ENCODE peak calls at places on chromosomes 2 and 18, in seven cellular contexts. X is fibroblast of pulmonary artery, G is astrocyte of the cerebellum, M is cardiac muscle cell, B is fibroblast of the aortic adventitia, L is foreskin fibroblast, A is GM23338. E is an unnamed sample.

GRCh38 chr2:50347355-50348044 is 684.4 kb downstream of the NRXN1 start:
- DNase-seq in X (no peak), B (no peak), G (no peak), M (peak), A (peak), L (no peak), E (peak)

GRCh38 chr18:23487738-23488625 is 15.3 kb upstream of the RMC1 start:
- DNase-seq in M (peak), B (peak), L (peak), X (no peak), A (peak), G (no peak), E (no peak)

GRCh38 chr2:70111752-70112591 is 24.7 kb downstream of the PCBP1 start:
- DNase-seq in G (no peak), M (peak), L (peak), B (peak), A (no peak), X (peak), E (no peak)

GRCh38 chr2:165173215-165173614 is 30.6 kb downstream of the SCN3A start:
- DNase-seq in A (no peak), G (no peak), B (no peak), M (no peak), L (no peak), X (no peak), E (no peak)

GRCh38 chr2:129798301-129798581 is 181.2 kb upstream of the RAB6C start:
- DNase-seq in M (no peak), X (no peak), L (no peak), G (no peak), B (no peak), A (no peak), E (no peak)

GRCh38 chr18:62282188-62282629 is 42.9 kb upstream of the TNFRSF11A start:
- DNase-seq in A (no peak), M (peak), G (peak), L (peak), B (peak), X (peak), E (peak)

GRCh38 chr2:20282916-20283592 is 58.1 kb upstream of the SDC1 start:
- DNase-seq in G (peak), A (no peak), L (no peak), B (peak), X (peak), M (peak), E (peak)

GRCh38 chr18:78918707-78919106 is 60.9 kb upstream of the SALL3 start:
- DNase-seq in X (no peak), G (no peak), A (no peak), L (no peak), M (no peak), B (no peak), E (no peak)

GRCh38 chr2:158733430-158733755 is 61.7 kb upstream of the DAPL1 start:
- DNase-seq in A (no peak), L (no peak), X (no peak), B (no peak), M (no peak), G (peak), E (no peak)

GRCh38 chr2:150474326-150475074 is 13.0 kb downstream of the RND3 start:
- DNase-seq in M (no peak), A (no peak), L (peak), B (peak), G (no peak), X (no peak), E (no peak)

GRCh38 chr2:105235388-105236059 is 6.0 kb upstream of the GPR45 start:
- DNase-seq in L (peak), M (peak), A (peak), B (peak), X (peak), G (peak), E (peak)

GRCh38 chr2:233061007-233061590 is 957 bp downstream of the INPP5D start:
- DNase-seq in G (no peak), B (no peak), L (no peak), A (no peak), M (no peak), X (no peak), E (no peak)

GRCh38 chr2:21422050-21422449 is 298.3 kb downstream of the TDRD15 start:
- DNase-seq in A (peak), X (no peak), B (no peak), M (no peak), G (no peak), L (no peak), E (no peak)

GRCh38 chr2:31688282-31688681 is 107.5 kb upstream of the SRD5A2 start:
- DNase-seq in L (no peak), A (peak), B (peak), M (peak), X (peak), G (no peak), E (no peak)

GRCh38 chr18:7856099-7856498 is 289.0 kb downstream of the PTPRM start:
- DNase-seq in A (no peak), L (no peak), X (no peak), G (no peak), B (no peak), M (no peak), E (no peak)

GRCh38 chr2:226969412-226969811 is 133.6 kb downstream of the RHBDD1 start:
- DNase-seq in G (no peak), M (no peak), A (no peak), L (peak), X (no peak), B (peak), E (no peak)

GRCh38 chr2:108585446-108585845 is 51.2 kb downstream of the LIMS1 start:
- DNase-seq in M (peak), L (no peak), A (no peak), X (peak), B (peak), G (no peak), E (no peak)

GRCh38 chr2:67845557-67846114 is 217.2 kb downstream of the C1D start:
- DNase-seq in G (no peak), B (no peak), X (no peak), M (no peak), L (no peak), A (no peak), E (no peak)

GRCh38 chr18:74310411-74310810 is 5.2 kb upstream of the C18orf63 start:
- DNase-seq in A (peak), G (no peak), M (peak), L (peak), X (peak), B (peak), E (no peak)

GRCh38 chr2:241010531-241011295 is 12.3 kb downstream of the SNED1 start:
- DNase-seq in A (no peak), X (no peak), B (no peak), M (no peak), G (no peak), L (no peak), E (no peak)

GRCh38 chr18:50753311-50753710 is 66.5 kb downstream of the MRO start:
- DNase-seq in A (no peak), B (no peak), M (no peak), G (no peak), X (no peak), L (no peak), E (no peak)

GRCh38 chr2:223114170-223114569 is 62.2 kb downstream of the KCNE4 start:
- DNase-seq in M (no peak), B (no peak), X (no peak), A (no peak), G (no peak), L (peak), E (no peak)

GRCh38 chr2:68385907-68386287 is 20.8 kb downstream of the PLEK start:
- DNase-seq in B (no peak), M (no peak), G (no peak), A (no peak), L (no peak), X (no peak), E (no peak)

GRCh38 chr2:226687641-226688253 is 111.9 kb downstream of the IRS1 start:
- DNase-seq in B (no peak), G (no peak), X (no peak), A (no peak), M (no peak), L (peak), E (no peak)

GRCh38 chr2:20353597-20353996 is 3.0 kb upstream of the PUM2 start:
- DNase-seq in B (no peak), X (no peak), G (no peak), M (no peak), L (no peak), A (no peak), E (no peak)

GRCh38 chr2:237629188-237629534 is 1.8 kb downstream of the LRRFIP1 start:
- DNase-seq in M (no peak), A (no peak), G (no peak), L (no peak), X (no peak), B (no peak), E (no peak)

GRCh38 chr2:239918749-239919148 is 106.4 kb downstream of the NDUFA10 start:
- DNase-seq in A (no peak), G (no peak), X (no peak), M (no peak), B (no peak), L (no peak), E (no peak)

GRCh38 chr2:84942964-84943421 is 28.0 kb upstream of the KCMF1 start:
- DNase-seq in A (no peak), B (no peak), X (peak), M (peak), G (no peak), L (peak), E (no peak)

GRCh38 chr2:197052371-197052770 is 125.9 kb upstream of the PGAP1 start:
- DNase-seq in M (no peak), X (no peak), A (no peak), L (no peak), B (no peak), G (no peak), E (no peak)

GRCh38 chr2:231696004-231696367 is 12.3 kb upstream of the PTMA start:
- DNase-seq in G (no peak), M (peak), L (peak), A (no peak), B (peak), X (no peak), E (no peak)

GRCh38 chr2:205895981-205896655 is 189.9 kb downstream of the INO80D start:
- DNase-seq in A (no peak), G (no peak), M (no peak), X (no peak), B (no peak), L (peak), E (no peak)

GRCh38 chr2:231361701-231362588 is 33.6 kb upstream of the B3GNT7 start:
- DNase-seq in X (no peak), L (no peak), G (no peak), B (no peak), A (no peak), M (no peak), E (no peak)

GRCh38 chr2:234852941-234853340 is 98.9 kb upstream of the SH3BP4 start:
- DNase-seq in L (no peak), G (no peak), B (no peak), M (no peak), X (no peak), A (no peak), E (no peak)

GRCh38 chr2:24365051-24365450 is 4.7 kb upstream of the ITSN2 start:
- DNase-seq in L (no peak), M (no peak), X (peak), A (no peak), B (peak), G (no peak), E (peak)

GRCh38 chr2:241237047-241237446 is 48.6 kb downstream of the ANO7 start:
- DNase-seq in G (no peak), L (no peak), X (no peak), M (no peak), B (no peak), A (no peak), E (no peak)

GRCh38 chr2:27185331-27186026 is 26.4 kb upstream of the ATRAID start:
- DNase-seq in B (peak), G (no peak), M (peak), L (peak), A (no peak), X (peak), E (no peak)

GRCh38 chr2:54258171-54258570 is 2.1 kb upstream of the TSPYL6 start:
- DNase-seq in L (no peak), G (no peak), A (no peak), X (peak), B (no peak), M (peak), E (no peak)

GRCh38 chr2:110732422-110733413 is at the start of gene ACOXL:
- DNase-seq in M (no peak), G (no peak), X (no peak), A (peak), L (no peak), B (no peak), E (no peak)

GRCh38 chr2:96546797-96547196 is 10.2 kb downstream of the ARID5A start:
- DNase-seq in B (no peak), A (no peak), M (no peak), X (no peak), L (no peak), G (no peak), E (no peak)

GRCh38 chr2:96548558-96549465 is 12.3 kb downstream of the ARID5A start:
- DNase-seq in G (no peak), L (no peak), M (no peak), B (no peak), A (no peak), X (no peak), E (no peak)

GRCh38 chr2:96547203-96547641 is 10.7 kb downstream of the ARID5A start:
- DNase-seq in G (no peak), X (no peak), L (no peak), M (no peak), B (no peak), A (peak), E (no peak)

GRCh38 chr2:96546321-96546720 is 9.8 kb downstream of the ARID5A start:
- DNase-seq in L (no peak), X (no peak), A (no peak), M (no peak), G (no peak), B (no peak), E (no peak)

DNA sequence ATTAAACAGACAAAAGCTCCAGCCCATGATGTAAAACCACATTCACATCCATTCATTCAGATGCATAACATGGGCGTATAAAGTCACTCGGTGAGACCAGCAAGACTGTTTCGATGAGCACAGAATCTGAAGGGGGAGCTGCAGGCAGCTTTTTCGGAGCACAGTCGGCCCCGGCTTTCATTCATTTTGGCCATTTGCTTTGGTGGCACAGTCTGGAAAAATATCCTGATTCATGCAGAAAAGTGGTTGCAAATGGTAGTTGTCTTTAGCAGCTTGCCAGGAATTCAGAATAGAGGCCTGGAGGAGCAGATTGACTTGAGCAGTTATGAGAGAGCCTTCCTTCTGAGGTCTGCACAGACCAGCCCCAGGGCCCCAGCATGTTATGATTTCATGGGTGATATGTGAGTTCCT is 11.2 kb downstream of the ARID5A start:
- DNase-seq in G (peak), A (peak), B (peak), X (no peak), L (peak), M (no peak), E (no peak)
- TF ChIP-seq CTCF in G (peak), A (peak), B (no peak), X (no peak), L (no peak), M (no peak), E (no peak)

GRCh38 chr2:142426064-142426463 is 295.2 kb upstream of the LRP1B start:
- DNase-seq in B (no peak), X (no peak), M (no peak), G (no peak), A (no peak), L (no peak), E (no peak)
- H3K4me3 ChIP-seq in B (no peak), X (no peak), M (no peak), G (no peak), A (no peak), L (no peak), E (no peak)

DNA sequence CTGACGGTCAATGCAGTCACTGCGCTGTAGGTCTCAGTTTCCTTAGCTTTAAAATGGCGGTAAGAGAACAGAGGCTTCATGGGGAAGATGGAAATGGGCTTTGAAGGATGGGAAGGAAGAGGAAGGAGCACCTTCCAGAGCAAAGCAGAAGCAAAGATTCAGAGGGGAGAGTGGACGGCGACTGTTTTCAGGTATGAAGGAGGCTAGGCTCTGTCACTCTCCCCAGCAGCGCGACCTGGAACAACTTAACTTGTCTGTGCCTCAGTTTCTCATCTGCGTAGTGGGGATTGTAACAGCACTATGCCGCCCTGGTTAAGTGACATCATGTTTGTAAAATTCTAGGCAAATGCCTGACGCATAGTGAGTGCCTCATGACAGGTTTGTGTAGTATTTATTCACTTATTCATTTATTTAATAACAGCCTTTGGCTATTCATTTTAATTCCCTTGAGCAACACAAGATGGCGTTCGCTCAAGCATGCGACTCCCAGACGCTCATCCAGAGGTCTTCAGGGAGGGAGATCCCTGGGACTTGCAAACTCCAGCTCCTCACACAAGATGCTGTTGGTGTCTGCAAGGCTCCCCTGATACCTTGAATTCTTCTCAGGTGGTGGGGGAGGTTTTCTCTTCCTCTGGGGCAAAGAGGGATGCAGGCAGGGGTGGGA is 336.3 kb downstream of the DYSF start:
- DNase-seq in G (no peak), M (peak), L (peak), X (peak), A (peak), B (peak), E (no peak)
- TF ChIP-seq CTCF in G (no peak), M (no peak), L (peak), X (no peak), A (peak), B (peak), E (peak)

GRCh38 chr2:5945707-5946106 is 253.5 kb downstream of the SOX11 start:
- DNase-seq in A (no peak), G (no peak), L (no peak), B (no peak), X (no peak), M (no peak), E (no peak)
- H3K4me3 ChIP-seq in A (no peak), G (no peak), L (no peak), B (no peak), X (no peak), M (no peak), E (no peak)

GRCh38 chr2:11652141-11652540 is 17.9 kb downstream of the NTSR2 start:
- DNase-seq in G (no peak), B (no peak), A (no peak), L (no peak), M (no peak), X (peak), E (no peak)

GRCh38 chr2:11644293-11644692 is 25.7 kb downstream of the NTSR2 start:
- DNase-seq in M (no peak), L (no peak), X (no peak), B (no peak), G (no peak), A (no peak), E (no peak)

GRCh38 chr2:11646530-11646929 is 23.5 kb downstream of the NTSR2 start:
- DNase-seq in B (no peak), L (no peak), A (no peak), X (no peak), G (no peak), M (no peak), E (no peak)

GRCh38 chr2:11649093-11649492 is 20.9 kb downstream of the NTSR2 start:
- DNase-seq in M (no peak), L (no peak), X (no peak), G (no peak), A (no peak), B (no peak), E (no peak)

GRCh38 chr2:11647834-11648600 is 22.0 kb downstream of the NTSR2 start:
- DNase-seq in A (peak), G (no peak), L (peak), X (peak), M (peak), B (peak), E (no peak)
- TF ChIP-seq CTCF in A (peak), G (peak), L (no peak), X (peak), M (peak), B (peak), E (peak)